ENCODE peak calls at places on chromosomes 13 and 19, in ten cellular contexts. F, W, X, E, L, Z, T, D, C and P are unnamed samples.

GRCh38 chr19:13095934-13096890 is 6.4 kb downstream of the LYL1 start:
- DNase-seq in F (peak; percentile 50), W (peak; percentile 49), X (no peak), E (peak; percentile 77), L (no peak), Z (no peak), T (no peak), D (no peak), C (no peak), P (no peak)

GRCh38 chr19:5369962-5370367 is 29.4 kb upstream of the PTPRS start:
- DNase-seq in F (peak; percentile 77), W (peak; percentile 74), X (peak; percentile 28), E (peak; percentile 83), L (peak; percentile 49), Z (peak; percentile 16), T (no peak), D (peak; percentile 48), C (no peak), P (peak; percentile 37)

GRCh38 chr19:10797078-10797477 is 38.9 kb downstream of the TMED1 start:
- DNase-seq in F (no peak), W (no peak), X (no peak), E (no peak), L (no peak), Z (peak; percentile 22), T (no peak), D (peak; percentile 54), C (no peak), P (no peak)

GRCh38 chr19:49017666-49018351 is 918 bp upstream of the LHB start:
- DNase-seq in F (peak; percentile 79), W (peak; percentile 69), X (peak; percentile 81), E (peak; percentile 85), L (peak; percentile 86), Z (peak; percentile 63), T (no peak), D (peak; percentile 70), C (peak; percentile 15), P (peak; percentile 47)

GRCh38 chr19:18999016-18999758 is 34.1 kb downstream of the SUGP2 start:
- DNase-seq in F (no peak), W (no peak), X (peak; percentile 58), E (no peak), L (peak; percentile 81), Z (no peak), T (peak; percentile 25), D (no peak), C (no peak), P (no peak)

GRCh38 chr19:55133639-55134444 is 15.2 kb downstream of the TNNT1 start:
- DNase-seq in F (no peak), W (no peak), X (no peak), E (no peak), L (no peak), Z (no peak), T (no peak), D (no peak), C (no peak), P (no peak)

GRCh38 chr19:400976-401835 is 7.7 kb downstream of the C2CD4C start:
- DNase-seq in F (no peak), W (no peak), X (no peak), E (no peak), L (no peak), Z (no peak), T (no peak), D (no peak), C (no peak), P (no peak)

GRCh38 chr13:71879129-71879535 is 12.1 kb upstream of the DACH1 start:
- DNase-seq in F (peak; percentile 80), W (peak; percentile 69), X (peak; percentile 29), E (peak; percentile 45), L (peak; percentile 53), Z (no peak), T (no peak), D (no peak), C (peak; percentile 11), P (no peak)

GRCh38 chr19:12703056-12703455 is 6.6 kb upstream of the FBXW9 start:
- DNase-seq in F (peak; percentile 86), W (peak; percentile 70), X (peak; percentile 50), E (peak; percentile 92), L (peak; percentile 39), Z (no peak), T (no peak), D (no peak), C (no peak), P (no peak)

GRCh38 chr13:44218501-44219240 is 155.0 kb upstream of the SERP2 start:
- DNase-seq in F (no peak), W (no peak), X (no peak), E (no peak), L (peak; percentile 50), Z (no peak), T (no peak), D (no peak), C (peak; percentile 69), P (no peak)

GRCh38 chr13:113150545-113151365 is 7.7 kb upstream of the PROZ start:
- DNase-seq in F (no peak), W (no peak), X (no peak), E (no peak), L (no peak), Z (no peak), T (no peak), D (no peak), C (no peak), P (no peak)

GRCh38 chr13:110306960-110307696 is at the start of the genes COL4A1 and COL4A2:
- DNase-seq in F (no peak), W (peak; percentile 20), X (peak; percentile 85), E (peak; percentile 73), L (peak; percentile 95), Z (no peak), T (peak; percentile 24), D (no peak), C (peak; percentile 81), P (no peak)

GRCh38 chr19:11749751-11750150 is 11.0 kb upstream of the ZNF823 start:
- DNase-seq in F (no peak), W (no peak), X (no peak), E (no peak), L (no peak), Z (no peak), T (no peak), D (no peak), C (no peak), P (no peak)

GRCh38 chr13:93561553-93561952 is 334.9 kb downstream of the GPC6 start:
- DNase-seq in F (no peak), W (no peak), X (no peak), E (peak; percentile 12), L (no peak), Z (no peak), T (no peak), D (no peak), C (no peak), P (no peak)

GRCh38 chr19:44356383-44357111 is at the start of gene ZNF112:
- DNase-seq in F (no peak), W (peak; percentile 73), X (peak; percentile 95), E (peak; percentile 81), L (peak; percentile 95), Z (no peak), T (peak; percentile 90), D (no peak), C (peak; percentile 93), P (no peak)

GRCh38 chr13:86831084-86831483 is 840.1 kb upstream of the SLITRK5 start:
- DNase-seq in F (no peak), W (no peak), X (no peak), E (no peak), L (no peak), Z (no peak), T (no peak), D (no peak), C (no peak), P (no peak)

GRCh38 chr13:80486407-80486806 is 145.5 kb upstream of the SPRY2 start:
- DNase-seq in F (no peak), W (no peak), X (peak; percentile 31), E (no peak), L (no peak), Z (no peak), T (no peak), D (no peak), C (no peak), P (no peak)

GRCh38 chr13:26971990-26972888 is 199.4 kb downstream of the USP12 start:
- DNase-seq in F (peak; percentile 49), W (no peak), X (peak; percentile 42), E (peak; percentile 67), L (peak; percentile 23), Z (no peak), T (no peak), D (peak; percentile 7), C (no peak), P (peak; percentile 20)

GRCh38 chr13:62193919-62194318 is 778.3 kb upstream of the PCDH20 start:
- DNase-seq in F (no peak), W (no peak), X (no peak), E (no peak), L (no peak), Z (no peak), T (no peak), D (no peak), C (no peak), P (no peak)

GRCh38 chr19:46903458-46903857 is 42.7 kb downstream of the ARHGAP35 start:
- DNase-seq in F (no peak), W (no peak), X (no peak), E (no peak), L (no peak), Z (no peak), T (no peak), D (no peak), C (no peak), P (no peak)

GRCh38 chr13:106919093-106919492 is 351.2 kb upstream of the ARGLU1 start:
- DNase-seq in F (peak; percentile 55), W (no peak), X (peak; percentile 3), E (no peak), L (peak; percentile 48), Z (no peak), T (no peak), D (no peak), C (no peak), P (no peak)

GRCh38 chr19:14430712-14431111 is 2.4 kb upstream of the PKN1 start:
- DNase-seq in F (no peak), W (no peak), X (no peak), E (no peak), L (no peak), Z (no peak), T (no peak), D (no peak), C (no peak), P (no peak)

GRCh38 chr13:98496239-98496668 is 80.7 kb downstream of the STK24 start:
- DNase-seq in F (no peak), W (no peak), X (peak; percentile 46), E (no peak), L (no peak), Z (no peak), T (no peak), D (no peak), C (no peak), P (no peak)

GRCh38 chr19:5805465-5806132 is 732 bp downstream of the NRTN start:
- DNase-seq in F (peak; percentile 72), W (peak; percentile 85), X (peak; percentile 69), E (peak; percentile 94), L (peak; percentile 77), Z (peak; percentile 63), T (no peak), D (peak; percentile 64), C (peak; percentile 58), P (peak; percentile 40)

GRCh38 chr13:98916403-98916802 is 61.5 kb downstream of the DOCK9 start:
- DNase-seq in F (no peak), W (no peak), X (no peak), E (no peak), L (no peak), Z (no peak), T (no peak), D (no peak), C (no peak), P (no peak)

GRCh38 chr19:30671622-30672051 is 299.5 kb downstream of the ZNF536 start:
- DNase-seq in F (no peak), W (no peak), X (peak; percentile 52), E (no peak), L (peak; percentile 33), Z (no peak), T (no peak), D (no peak), C (peak; percentile 55), P (no peak)

GRCh38 chr13:51733656-51734334 is 70.2 kb downstream of the DHRS12 start:
- DNase-seq in F (no peak), W (no peak), X (no peak), E (peak; percentile 43), L (peak; percentile 32), Z (no peak), T (no peak), D (no peak), C (no peak), P (no peak)

GRCh38 chr13:110442946-110443632 is 118.4 kb downstream of the RAB20 start:
- DNase-seq in F (no peak), W (no peak), X (peak; percentile 73), E (no peak), L (no peak), Z (no peak), T (no peak), D (no peak), C (no peak), P (no peak)